ENCODE peak calls at places on chromosomes 4 and X, in seven cellular contexts. S is nephron progenitor cell, I is HFFc6, H is progenitor cell of endocrine pancreas, J is left ventricle myocardium inferior, F is bronchial epithelial cell, Z is foreskin fibroblast. Q is an unnamed sample.

GRCh38 chrX:68186552-68187262 is 246.6 kb downstream of the OPHN1 start:
- DNase-seq in S (no peak), I (no peak), H (no peak), J (no peak), F (peak), Z (peak), Q (no peak)

GRCh38 chrX:120617996-120618630 is 11.7 kb downstream of the C1GALT1C1 start:
- DNase-seq in S (no peak), I (no peak), H (no peak), J (no peak), F (no peak), Z (peak), Q (no peak)

GRCh38 chrX:115494133-115494532 is 66.8 kb upstream of the PLS3 start:
- DNase-seq in S (no peak), I (no peak), H (no peak), J (no peak), F (no peak), Z (peak), Q (no peak)

GRCh38 chr4:63922146-63922545 is 487.1 kb downstream of the TECRL start:
- DNase-seq in S (no peak), I (no peak), H (no peak), J (no peak), F (no peak), Z (no peak), Q (no peak)

GRCh38 chr4:53057679-53058078 is 195.6 kb downstream of the RASL11B start:
- DNase-seq in S (no peak), I (no peak), H (no peak), J (no peak), F (no peak), Z (no peak), Q (no peak)

GRCh38 chr4:152283806-152284470 is 252.0 kb downstream of the FBXW7 start:
- DNase-seq in S (no peak), I (peak), H (no peak), J (no peak), F (peak), Z (peak), Q (no peak)

GRCh38 chrX:108186811-108187210 is 95.2 kb downstream of the ATG4A start:
- DNase-seq in S (no peak), I (peak), H (no peak), J (no peak), F (peak), Z (peak), Q (no peak)

GRCh38 chrX:41482153-41482850 is 35.2 kb downstream of the NYX start:
- DNase-seq in S (no peak), I (peak), H (no peak), J (no peak), F (no peak), Z (peak), Q (no peak)

GRCh38 chr4:42787071-42787463 is 105.4 kb upstream of the GRXCR1 start:
- DNase-seq in S (no peak), I (no peak), H (no peak), J (no peak), F (no peak), Z (no peak), Q (no peak)

GRCh38 chr4:142406051-142406549 is 440.0 kb downstream of the INPP4B start:
- DNase-seq in S (peak), I (no peak), H (no peak), J (no peak), F (peak), Z (peak), Q (no peak)

GRCh38 chr4:119498520-119498919 is 130.1 kb downstream of the PDE5A start:
- DNase-seq in S (peak), I (no peak), H (no peak), J (peak), F (no peak), Z (no peak), Q (no peak)

GRCh38 chrX:138756234-138756633 is 44.7 kb upstream of the FGF13 start:
- DNase-seq in S (peak), I (no peak), H (peak), J (peak), F (peak), Z (peak), Q (no peak)

GRCh38 chrX:19885732-19886131 is 1.7 kb downstream of the SH3KBP1 start:
- DNase-seq in S (no peak), I (no peak), H (no peak), J (no peak), F (no peak), Z (no peak), Q (no peak)

GRCh38 chr4:17468638-17469221 is 43.2 kb downstream of the QDPR start:
- DNase-seq in S (peak), I (peak), H (no peak), J (peak), F (no peak), Z (peak), Q (peak)

GRCh38 chr4:88697113-88697512 is 516 bp downstream of the NAP1L5 start:
- DNase-seq in S (no peak), I (peak), H (no peak), J (no peak), F (no peak), Z (peak), Q (no peak)

GRCh38 chr4:158821228-158822009 is 52.6 kb downstream of the FNIP2 start:
- DNase-seq in S (no peak), I (peak), H (no peak), J (no peak), F (peak), Z (peak), Q (no peak)

GRCh38 chr4:25978327-25978726 is 64.3 kb downstream of the SMIM20 start:
- DNase-seq in S (no peak), I (no peak), H (no peak), J (no peak), F (no peak), Z (no peak), Q (no peak)

GRCh38 chrX:51336584-51336983 is 4.0 kb downstream of the NUDT10 start:
- DNase-seq in S (peak), I (peak), H (no peak), J (no peak), F (peak), Z (peak), Q (no peak)

GRCh38 chr4:73998040-73999011 is at the start of gene CXCL5:
- DNase-seq in S (peak), I (peak), H (peak), J (peak), F (peak), Z (peak), Q (peak)

GRCh38 chrX:107731831-107732502 is 43.6 kb downstream of the TSC22D3 start:
- DNase-seq in S (peak), I (peak), H (no peak), J (peak), F (peak), Z (peak), Q (no peak)

GRCh38 chr4:152460488-152460887 is 75.4 kb downstream of the FBXW7 start:
- DNase-seq in S (no peak), I (peak), H (no peak), J (no peak), F (peak), Z (peak), Q (no peak)

GRCh38 chr4:153520871-153521329 is 54.7 kb downstream of the TMEM131L start:
- DNase-seq in S (no peak), I (no peak), H (no peak), J (no peak), F (no peak), Z (no peak), Q (no peak)

GRCh38 chrX:39445336-39445735 is 644.1 kb downstream of the MID1IP1 start:
- DNase-seq in S (peak), I (no peak), H (no peak), J (no peak), F (no peak), Z (no peak), Q (no peak)

GRCh38 chr4:134628074-134628473 is 426.5 kb upstream of the PABPC4L start:
- DNase-seq in S (no peak), I (no peak), H (no peak), J (no peak), F (no peak), Z (no peak), Q (no peak)

GRCh38 chr4:120071192-120071795 is 4.6 kb upstream of the MAD2L1 start:
- DNase-seq in S (peak), I (peak), H (no peak), J (no peak), F (peak), Z (peak), Q (no peak)

GRCh38 chr4:61938250-61938846 is 738.2 kb downstream of the ADGRL3 start:
- DNase-seq in S (no peak), I (no peak), H (no peak), J (no peak), F (no peak), Z (no peak), Q (no peak)

GRCh38 chr4:158313566-158313965 is 103.3 kb downstream of the TMEM144 start:
- DNase-seq in S (no peak), I (no peak), H (no peak), J (no peak), F (no peak), Z (peak), Q (no peak)

GRCh38 chr4:98504091-98504490 is 154.3 kb downstream of the TSPAN5 start:
- DNase-seq in S (no peak), I (no peak), H (no peak), J (no peak), F (no peak), Z (no peak), Q (no peak)

GRCh38 chrX:134206221-134206620 is 30.8 kb upstream of the CCDC160 start:
- DNase-seq in S (no peak), I (no peak), H (no peak), J (no peak), F (no peak), Z (no peak), Q (no peak)

GRCh38 chr4:165537028-165537648 is 158.3 kb downstream of the CPE start:
- DNase-seq in S (peak), I (peak), H (no peak), J (no peak), F (peak), Z (peak), Q (no peak)

GRCh38 chrX:101057095-101057714 is 5.3 kb upstream of the TRMT2B start:
- DNase-seq in S (no peak), I (peak), H (no peak), J (no peak), F (peak), Z (peak), Q (no peak)

GRCh38 chr4:7634611-7635010 is 199.9 kb upstream of the PSAPL1 start:
- DNase-seq in S (no peak), I (no peak), H (no peak), J (no peak), F (no peak), Z (no peak), Q (no peak)

GRCh38 chr4:33316033-33316432 is 2595.9 kb downstream of the PCDH7 start:
- DNase-seq in S (no peak), I (no peak), H (no peak), J (no peak), F (peak), Z (peak), Q (no peak)

GRCh38 chr4:156391297-156391653 is 437.6 kb upstream of the CTSO start:
- DNase-seq in S (no peak), I (no peak), H (no peak), J (no peak), F (no peak), Z (no peak), Q (no peak)

GRCh38 chrX:136689441-136689840 is 41.5 kb downstream of the CD40LG start:
- DNase-seq in S (no peak), I (no peak), H (no peak), J (no peak), F (peak), Z (peak), Q (no peak)

GRCh38 chrX:119234931-119235555 is 1.0 kb upstream of the PGRMC1 start:
- DNase-seq in S (peak), I (no peak), H (no peak), J (no peak), F (no peak), Z (peak), Q (no peak)

GRCh38 chr4:4836044-4836443 is 23.4 kb upstream of the MSX1 start:
- DNase-seq in S (no peak), I (no peak), H (no peak), J (no peak), F (no peak), Z (no peak), Q (no peak)
- TF ChIP-seq CTCF in S (no peak), I (peak), H (no peak), J (no peak), F (no peak), Z (no peak), Q (no peak)

GRCh38 chr4:4479366-4479765 is 62.5 kb downstream of the STX18 start:
- DNase-seq in S (no peak), I (no peak), H (no peak), J (no peak), F (no peak), Z (no peak), Q (no peak)

GRCh38 chr4:4480205-4480604 is 61.6 kb downstream of the STX18 start:
- DNase-seq in S (no peak), I (no peak), H (no peak), J (no peak), F (peak), Z (no peak), Q (no peak)

GRCh38 chr4:4481394-4482000 is 60.4 kb downstream of the STX18 start:
- DNase-seq in S (no peak), I (no peak), H (no peak), J (no peak), F (no peak), Z (peak), Q (no peak)

GRCh38 chr4:4477796-4478195 is 64.1 kb downstream of the STX18 start:
- DNase-seq in S (no peak), I (no peak), H (no peak), J (no peak), F (no peak), Z (no peak), Q (no peak)

GRCh38 chr4:4480685-4481393 is 61.0 kb downstream of the STX18 start:
- DNase-seq in S (no peak), I (peak), H (no peak), J (no peak), F (peak), Z (peak), Q (no peak)
- TF ChIP-seq CTCF in S (peak), I (peak), H (peak), J (peak), F (no peak), Z (peak), Q (peak)

GRCh38 chr4:128155231-128155855 is 94.2 kb downstream of the LARP1B start:
- DNase-seq in S (no peak), I (no peak), H (no peak), J (peak), F (no peak), Z (no peak), Q (no peak)

GRCh38 chr4:128155874-128156456 is 94.9 kb downstream of the LARP1B start:
- DNase-seq in S (no peak), I (no peak), H (no peak), J (no peak), F (no peak), Z (no peak), Q (no peak)

GRCh38 chr4:128158894-128159293 is 97.8 kb downstream of the LARP1B start:
- DNase-seq in S (no peak), I (no peak), H (no peak), J (no peak), F (no peak), Z (no peak), Q (no peak)

GRCh38 chr4:128153795-128154194 is 92.7 kb downstream of the LARP1B start:
- DNase-seq in S (no peak), I (no peak), H (no peak), J (no peak), F (no peak), Z (no peak), Q (no peak)
- TF ChIP-seq CTCF in S (no peak), I (no peak), H (no peak), J (no peak), F (no peak), Z (no peak), Q (no peak)

DNA sequence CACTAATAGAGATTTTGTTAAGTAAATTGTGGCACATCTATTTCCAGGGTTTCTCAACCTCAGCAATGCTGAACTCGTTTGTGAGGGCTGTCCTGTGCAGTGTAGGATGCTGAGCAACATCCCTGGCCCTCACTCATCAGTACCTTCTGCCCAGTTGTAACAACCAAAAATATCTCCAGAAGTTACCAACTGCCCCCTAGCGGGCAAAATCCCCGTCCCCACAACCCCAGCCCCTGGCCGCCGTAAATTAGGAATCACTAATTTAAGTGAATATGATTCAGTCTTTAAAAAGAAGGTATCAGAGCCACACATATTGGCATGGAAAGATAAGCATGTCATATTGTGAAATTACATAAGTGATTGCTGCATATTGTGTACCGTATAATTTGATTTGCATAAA is 123.4 kb downstream of the ASB9 start:
- DNase-seq in S (peak), I (no peak), H (no peak), J (no peak), F (no peak), Z (peak), Q (no peak)
- TF ChIP-seq CTCF in S (peak), I (peak), H (peak), J (peak), F (peak), Z (peak), Q (peak)

DNA sequence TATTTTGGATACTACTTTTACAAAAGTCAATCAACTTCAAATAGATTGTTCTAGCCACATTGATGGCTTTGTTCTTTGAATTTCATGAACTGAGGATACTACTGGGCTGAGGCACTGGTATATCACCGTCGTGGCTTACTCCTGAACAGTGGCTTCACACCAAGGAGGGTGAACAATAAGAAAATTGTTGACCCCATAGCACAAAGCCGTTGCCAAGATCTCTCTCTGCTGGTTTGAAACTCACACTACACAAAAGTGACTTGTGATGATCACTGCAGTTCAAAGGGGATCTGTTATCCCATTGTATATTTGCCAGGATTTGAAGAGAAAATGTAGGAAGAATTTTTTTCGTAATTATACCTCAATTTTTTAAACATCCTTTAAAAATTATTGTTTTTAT is 119.6 kb downstream of the PDLIM5 start:
- DNase-seq in S (no peak), I (no peak), H (no peak), J (no peak), F (no peak), Z (no peak), Q (no peak)
- TF ChIP-seq CTCF in S (no peak), I (no peak), H (no peak), J (no peak), F (no peak), Z (no peak), Q (no peak)

GRCh38 chr4:180951312-180951711 is 1291.9 kb upstream of the TENM3 start:
- DNase-seq in S (no peak), I (no peak), H (no peak), J (no peak), F (no peak), Z (no peak), Q (no peak)
- TF ChIP-seq CTCF in S (no peak), I (no peak), H (no peak), J (no peak), F (no peak), Z (no peak), Q (no peak)

DNA sequence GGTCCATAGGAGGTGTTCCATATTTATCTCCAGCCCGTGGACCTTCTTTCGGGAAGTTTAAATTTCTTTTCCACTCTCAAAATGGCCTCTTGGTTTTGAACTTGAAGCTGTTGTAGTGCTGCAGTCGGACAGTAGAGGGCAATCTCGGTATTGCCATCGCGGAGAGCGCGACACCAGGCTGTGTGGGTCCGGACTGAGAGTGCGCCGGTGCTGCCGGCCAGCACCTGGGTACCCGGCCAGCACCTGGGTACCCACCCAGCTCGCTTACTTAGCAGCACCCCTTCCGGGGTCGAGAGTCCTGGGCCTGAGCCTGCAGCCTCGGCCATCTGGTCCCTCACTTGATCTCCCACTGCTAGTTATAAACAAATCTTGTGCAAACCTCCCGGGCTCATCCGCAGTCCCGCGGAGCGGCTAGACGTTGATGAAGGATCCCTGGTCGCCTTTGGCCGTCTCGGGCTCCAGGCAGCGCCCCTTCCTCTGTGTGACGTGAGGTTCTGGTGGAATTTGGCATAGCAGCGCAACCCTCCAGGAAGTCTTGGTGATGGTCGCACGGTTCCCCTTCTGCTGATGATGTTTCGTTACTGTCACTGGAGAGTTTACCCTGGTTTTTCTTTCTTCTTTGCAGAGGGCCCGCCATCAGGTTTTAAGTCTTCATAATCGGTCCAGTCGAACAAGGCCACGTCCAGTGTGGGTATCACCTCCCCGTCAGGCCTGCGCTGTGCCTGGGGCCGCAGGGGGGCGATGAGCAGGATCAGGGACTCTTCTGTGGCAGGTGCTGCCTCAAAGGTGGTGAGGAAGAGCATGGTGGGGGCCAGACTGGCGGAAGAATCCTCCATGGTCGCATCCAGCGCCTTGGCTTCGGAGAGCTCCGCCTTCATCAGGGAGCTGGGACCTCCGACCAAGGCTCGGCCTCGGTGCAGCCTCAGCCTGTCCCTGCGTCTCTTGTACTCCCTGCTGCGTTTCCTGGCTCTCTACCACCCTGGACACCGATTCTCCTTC is 17.8 kb downstream of the FAM9A start:
- DNase-seq in S (peak), I (no peak), H (no peak), J (no peak), F (no peak), Z (no peak), Q (no peak)
- TF ChIP-seq CTCF in S (no peak), I (peak), H (peak), J (peak), F (peak), Z (peak), Q (peak)